ENCODE peak calls at places on chromosomes 12 and 14, in five cellular contexts. N, X, K, V and L are unnamed samples.

GRCh38 chr12:57625261-57626032 is 7.6 kb downstream of the B4GALNT1 start:
- DNase-seq in N (no peak), X (no peak), K (no peak), V (no peak), L (no peak)

GRCh38 chr12:103518899-103519298 is 23.1 kb upstream of the C12orf42 start:
- DNase-seq in N (no peak), X (no peak), K (peak), V (no peak), L (no peak)

GRCh38 chr14:50804181-50804721 is 26.7 kb downstream of the NIN start:
- DNase-seq in N (no peak), X (peak), K (no peak), V (no peak), L (no peak)

GRCh38 chr12:122527478-122527944 is 462 bp downstream of the KNTC1 start:
- DNase-seq in N (no peak), X (peak), K (peak), V (no peak), L (no peak)

GRCh38 chr14:34684578-34684977 is 29.8 kb downstream of the CFL2 start:
- DNase-seq in N (no peak), X (peak), K (peak), V (no peak), L (no peak)

GRCh38 chr12:115135800-115136211 is 451.8 kb upstream of the TBX3 start:
- DNase-seq in N (no peak), X (peak), K (no peak), V (no peak), L (no peak)

GRCh38 chr12:38149395-38150073 is 167.0 kb upstream of the ALG10B start:
- DNase-seq in N (no peak), X (no peak), K (no peak), V (no peak), L (no peak)

GRCh38 chr12:51827925-51828818 is 20.3 kb downstream of the FIGNL2 start:
- DNase-seq in N (no peak), X (peak), K (peak), V (no peak), L (no peak)

GRCh38 chr14:97218713-97219355 is 421.7 kb downstream of the VRK1 start:
- DNase-seq in N (peak), X (no peak), K (no peak), V (peak), L (no peak)

GRCh38 chr14:40417777-40418401 is 985.7 kb upstream of the FBXO33 start:
- DNase-seq in N (no peak), X (peak), K (peak), V (peak), L (no peak)

GRCh38 chr12:33531261-33531660 is 91.6 kb upstream of the SYT10 start:
- DNase-seq in N (no peak), X (no peak), K (no peak), V (no peak), L (no peak)

GRCh38 chr14:36254020-36254614 is 66.3 kb downstream of the MBIP start:
- DNase-seq in N (no peak), X (peak), K (no peak), V (no peak), L (no peak)
- TF ChIP-seq CTCF in N (no peak), X (peak), K (no peak), V (peak), L (no peak)

GRCh38 chr14:105281354-105282097 is 19.3 kb downstream of the BRF1 start:
- DNase-seq in N (no peak), X (peak), K (peak), V (no peak), L (no peak)
- TF ChIP-seq CTCF in N (peak), X (peak), K (peak), V (peak), L (peak)

GRCh38 chr12:125185740-125186470 is 120.7 kb downstream of the AACS start:
- DNase-seq in N (no peak), X (peak), K (peak), V (peak), L (no peak)
- TF ChIP-seq CTCF in N (no peak), X (no peak), K (no peak), V (peak), L (no peak)

DNA sequence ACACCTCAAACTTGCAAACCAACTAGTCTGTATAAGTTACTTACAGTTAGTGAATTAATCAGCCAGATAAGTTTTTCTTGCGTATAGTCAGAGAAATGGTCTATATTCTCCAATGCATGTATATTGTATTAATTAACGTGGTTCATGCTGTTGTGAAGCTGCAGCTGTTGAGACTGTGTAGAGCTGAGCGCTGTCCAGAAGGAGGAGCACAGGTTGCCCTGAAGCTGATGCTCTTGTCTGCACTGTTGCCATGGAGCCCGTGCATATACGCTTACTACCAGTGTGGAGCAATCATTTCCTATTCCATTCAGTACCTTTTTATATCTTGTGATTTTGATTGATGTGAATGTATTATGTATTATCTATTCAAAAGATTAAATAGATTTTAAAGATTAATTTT is 74.3 kb upstream of the ARID2 start:
- DNase-seq in N (peak), X (peak), K (peak), V (no peak), L (no peak)
- TF ChIP-seq CTCF in N (peak), X (no peak), K (no peak), V (no peak), L (no peak)

GRCh38 chr12:42565633-42566032 is 23.9 kb downstream of the PRICKLE1 start:
- DNase-seq in N (no peak), X (no peak), K (no peak), V (no peak), L (no peak)
- TF ChIP-seq CTCF in N (no peak), X (no peak), K (no peak), V (no peak), L (no peak)

GRCh38 chr14:32075636-32076277 is 1.3 kb upstream of the ARHGAP5 start:
- DNase-seq in N (no peak), X (peak), K (no peak), V (peak), L (peak)

GRCh38 chr14:32076278-32077080 is 625 bp upstream of the ARHGAP5 start:
- DNase-seq in N (peak), X (peak), K (peak), V (peak), L (peak)

GRCh38 chr14:32078794-32079663 is 1.9 kb downstream of the ARHGAP5 start:
- DNase-seq in N (no peak), X (peak), K (no peak), V (no peak), L (no peak)

GRCh38 chr14:32078030-32078793 is 1.1 kb downstream of the ARHGAP5 start:
- DNase-seq in N (no peak), X (peak), K (no peak), V (no peak), L (no peak)

GRCh38 chr14:32077081-32078029 is at the start of gene ARHGAP5:
- DNase-seq in N (peak), X (peak), K (peak), V (peak), L (peak)
- TF ChIP-seq CTCF in N (no peak), X (no peak), K (no peak), V (peak), L (no peak)

GRCh38 chr12:5493018-5493417 is 61.1 kb downstream of the NTF3 start:
- DNase-seq in N (no peak), X (no peak), K (no peak), V (no peak), L (no peak)
- TF ChIP-seq CTCF in N (no peak), X (no peak), K (no peak), V (no peak), L (no peak)

GRCh38 chr14:63991833-63992232 is 139.0 kb downstream of the SYNE2 start:
- DNase-seq in N (no peak), X (no peak), K (no peak), V (no peak), L (no peak)

GRCh38 chr14:63996016-63996415 is 143.2 kb downstream of the SYNE2 start:
- DNase-seq in N (no peak), X (no peak), K (no peak), V (no peak), L (no peak)

GRCh38 chr14:63995285-63995684 is 142.5 kb downstream of the SYNE2 start:
- DNase-seq in N (no peak), X (no peak), K (no peak), V (no peak), L (no peak)

GRCh38 chr14:63992858-63993257 is 140.1 kb downstream of the SYNE2 start:
- DNase-seq in N (no peak), X (no peak), K (no peak), V (no peak), L (no peak)

DNA sequence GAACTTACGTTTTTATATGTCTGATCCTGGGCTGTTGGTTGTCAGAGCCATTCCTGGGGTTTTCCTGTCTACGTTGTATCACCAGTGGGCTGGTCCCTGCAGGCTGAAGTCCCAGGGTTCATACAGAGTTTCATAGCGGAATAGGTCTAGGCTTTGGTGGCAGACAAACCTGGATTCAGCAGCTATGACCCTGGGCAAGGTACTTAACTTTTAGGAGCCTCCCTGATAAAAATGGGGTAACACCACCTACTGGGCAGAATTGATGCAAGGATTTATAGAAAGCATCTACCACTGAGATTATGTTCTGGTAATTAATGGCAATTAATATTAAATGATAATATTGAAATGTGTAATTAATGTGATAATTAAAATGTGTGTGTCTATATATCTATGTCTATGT is 141.2 kb downstream of the SYNE2 start:
- DNase-seq in N (no peak), X (peak), K (no peak), V (no peak), L (no peak)
- TF ChIP-seq CTCF in N (no peak), X (peak), K (no peak), V (no peak), L (no peak)

GRCh38 chr14:102338724-102339123 is 19.2 kb downstream of the ZNF839 start:
- DNase-seq in N (no peak), X (no peak), K (no peak), V (no peak), L (no peak)
- TF ChIP-seq CTCF in N (no peak), X (no peak), K (no peak), V (no peak), L (no peak)

GRCh38 chr12:44015333-44015941 is 179.6 kb downstream of the TMEM117 start:
- DNase-seq in N (no peak), X (peak), K (no peak), V (no peak), L (no peak)
- TF ChIP-seq CTCF in N (peak), X (peak), K (peak), V (peak), L (peak)